ENCODE peak calls at places on chromosomes 2 and 18, in eight cellular contexts. K is tibial nerve, X is fibroblast of lung, J is MM.1S, P is AG09319, G is colonic mucosa, D is foreskin fibroblast, W is lower lobe of right lung. Q is an unnamed sample.

GRCh38 chr2:43399515-43400245 is 173.3 kb upstream of the ZFP36L2 start:
- DNase-seq in K (no peak), X (peak), J (no peak), P (peak), G (no peak), D (peak), W (no peak), Q (no peak)

GRCh38 chr2:105324732-105325131 is 4.8 kb downstream of the TGFBRAP1 start:
- DNase-seq in K (no peak), X (peak), J (no peak), P (no peak), G (no peak), D (peak), W (no peak), Q (no peak)

GRCh38 chr2:142180820-142181533 is 50.2 kb upstream of the LRP1B start:
- DNase-seq in K (no peak), X (peak), J (no peak), P (no peak), G (no peak), D (no peak), W (no peak), Q (peak)

GRCh38 chr2:210917465-210917864 is 361.1 kb downstream of the CPS1 start:
- DNase-seq in K (no peak), X (no peak), J (no peak), P (no peak), G (no peak), D (no peak), W (no peak), Q (no peak)

GRCh38 chr2:60544059-60544458 is 9.4 kb downstream of the BCL11A start:
- DNase-seq in K (no peak), X (peak), J (no peak), P (no peak), G (no peak), D (no peak), W (no peak), Q (no peak)

GRCh38 chr2:218896501-218897393 is 16.1 kb downstream of the WNT10A start:
- DNase-seq in K (no peak), X (peak), J (peak), P (no peak), G (peak), D (no peak), W (no peak), Q (no peak)

GRCh38 chr2:43136862-43137261 is 89.5 kb downstream of the ZFP36L2 start:
- DNase-seq in K (no peak), X (no peak), J (no peak), P (no peak), G (no peak), D (no peak), W (no peak), Q (no peak)

GRCh38 chr2:45293182-45293581 is 283.9 kb upstream of the SIX2 start:
- DNase-seq in K (no peak), X (peak), J (no peak), P (no peak), G (no peak), D (peak), W (no peak), Q (no peak)

GRCh38 chr2:173815778-173816177 is 149.4 kb downstream of the SP3 start:
- DNase-seq in K (no peak), X (no peak), J (no peak), P (no peak), G (no peak), D (no peak), W (no peak), Q (no peak)

GRCh38 chr2:144671695-144672094 is 151.8 kb upstream of the ZEB2 start:
- DNase-seq in K (no peak), X (peak), J (no peak), P (no peak), G (no peak), D (no peak), W (peak), Q (no peak)

GRCh38 chr18:13811993-13812392 is 12.0 kb upstream of the MC5R start:
- DNase-seq in K (no peak), X (no peak), J (no peak), P (no peak), G (no peak), D (no peak), W (no peak), Q (no peak)
- TF ChIP-seq CTCF in K (no peak), X (no peak), J (peak), P (no peak), G (no peak), D (peak), W (no peak), Q (peak)

GRCh38 chr2:126971481-126972271 is 73.0 kb downstream of the TEX51 start:
- DNase-seq in K (peak), X (peak), J (peak), P (peak), G (peak), D (peak), W (peak), Q (peak)

GRCh38 chr2:126973745-126974144 is 75.1 kb downstream of the TEX51 start:
- DNase-seq in K (no peak), X (no peak), J (no peak), P (no peak), G (no peak), D (no peak), W (no peak), Q (no peak)

GRCh38 chr2:126970583-126970982 is 71.9 kb downstream of the TEX51 start:
- DNase-seq in K (no peak), X (no peak), J (no peak), P (no peak), G (no peak), D (no peak), W (no peak), Q (no peak)

GRCh38 chr2:126971162-126971480 is 72.4 kb downstream of the TEX51 start:
- DNase-seq in K (no peak), X (no peak), J (no peak), P (no peak), G (no peak), D (no peak), W (no peak), Q (no peak)

DNA sequence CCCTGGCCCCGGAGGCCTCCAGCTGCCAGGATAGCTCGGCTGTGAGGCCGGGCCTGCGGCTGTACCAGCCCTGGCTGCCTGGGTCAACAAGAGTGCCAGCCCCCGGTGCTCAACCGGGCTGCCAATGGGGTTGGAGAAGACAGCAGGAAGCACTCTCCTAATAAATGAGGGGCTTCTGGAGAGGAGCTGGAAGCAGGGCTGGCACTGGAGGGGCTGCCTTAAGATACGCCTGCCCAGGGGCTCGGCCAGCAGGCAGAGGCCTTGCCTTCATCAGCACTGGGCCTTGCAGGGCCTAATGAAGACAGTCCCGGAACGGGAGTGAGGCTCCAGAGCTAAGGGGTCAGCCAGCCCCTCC is 73.6 kb downstream of the TEX51 start:
- DNase-seq in K (no peak), X (no peak), J (no peak), P (no peak), G (no peak), D (no peak), W (no peak), Q (no peak)
- TF ChIP-seq CTCF in K (no peak), X (no peak), J (no peak), P (no peak), G (peak), D (no peak), W (peak), Q (peak)

DNA sequence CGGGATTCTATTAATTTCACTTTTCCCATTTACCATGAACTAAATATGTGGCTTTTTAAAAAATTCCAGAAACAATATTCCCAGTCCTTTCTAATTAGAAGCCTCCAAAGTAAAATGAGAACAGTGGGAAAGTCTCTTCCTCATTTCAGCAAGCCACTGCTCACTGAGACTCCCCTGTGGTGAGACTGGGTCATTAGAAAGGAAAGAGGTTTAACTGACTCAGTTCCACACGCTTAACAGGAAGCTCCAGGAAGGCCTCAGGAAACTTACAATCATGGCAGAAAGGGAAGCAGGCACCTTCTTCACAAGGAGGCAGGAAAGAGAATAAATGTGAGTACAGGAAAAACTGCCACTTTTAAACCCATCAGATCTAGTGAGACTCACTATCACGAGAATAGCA is 258.9 kb upstream of the CHAC2 start:
- DNase-seq in K (no peak), X (peak), J (no peak), P (no peak), G (no peak), D (no peak), W (no peak), Q (no peak)
- TF ChIP-seq CTCF in K (no peak), X (no peak), J (no peak), P (no peak), G (no peak), D (no peak), W (no peak), Q (no peak)

GRCh38 chr18:74082476-74083070 is 65.1 kb downstream of the FBXO15 start:
- DNase-seq in K (no peak), X (peak), J (peak), P (peak), G (peak), D (peak), W (no peak), Q (peak)
- TF ChIP-seq CTCF in K (peak), X (no peak), J (peak), P (peak), G (peak), D (peak), W (peak), Q (no peak)

DNA sequence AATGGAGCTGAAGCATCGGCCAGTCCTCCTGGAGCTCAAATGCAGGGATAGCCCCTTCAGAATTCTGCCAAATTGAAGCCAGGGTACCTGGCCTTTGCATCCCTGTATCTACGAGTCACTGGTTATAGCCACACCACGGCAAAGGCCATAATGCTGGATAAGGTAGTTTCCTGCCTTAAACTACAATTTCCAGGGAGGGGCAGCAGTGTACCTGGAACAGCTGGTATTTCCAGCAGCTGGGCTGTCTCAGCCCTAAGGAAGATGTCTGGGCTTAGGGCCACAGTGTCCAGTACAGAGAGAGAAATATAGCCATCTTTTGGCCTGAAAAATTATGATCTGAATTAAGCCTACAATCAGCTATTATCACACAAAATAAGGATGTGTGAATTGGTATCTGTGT is 180.3 kb downstream of the GCA start:
- DNase-seq in K (no peak), X (peak), J (no peak), P (no peak), G (no peak), D (no peak), W (no peak), Q (peak)
- TF ChIP-seq CTCF in K (no peak), X (no peak), J (no peak), P (no peak), G (no peak), D (no peak), W (no peak), Q (no peak)

GRCh38 chr2:156891609-156892008 is 365.9 kb upstream of the GALNT5 start:
- DNase-seq in K (no peak), X (no peak), J (no peak), P (no peak), G (no peak), D (no peak), W (no peak), Q (no peak)

GRCh38 chr2:156897548-156897947 is 360.0 kb upstream of the GALNT5 start:
- DNase-seq in K (no peak), X (no peak), J (no peak), P (no peak), G (no peak), D (no peak), W (no peak), Q (no peak)

GRCh38 chr2:156890498-156891148 is 366.9 kb upstream of the GALNT5 start:
- DNase-seq in K (no peak), X (no peak), J (no peak), P (no peak), G (no peak), D (no peak), W (no peak), Q (no peak)

GRCh38 chr2:156896294-156896693 is 361.2 kb upstream of the GALNT5 start:
- DNase-seq in K (no peak), X (peak), J (peak), P (no peak), G (no peak), D (peak), W (no peak), Q (no peak)

GRCh38 chr2:156892449-156893335 is 364.8 kb upstream of the GALNT5 start:
- DNase-seq in K (peak), X (peak), J (peak), P (no peak), G (no peak), D (peak), W (no peak), Q (no peak)
- TF ChIP-seq CTCF in K (peak), X (peak), J (peak), P (peak), G (peak), D (peak), W (peak), Q (peak)

DNA sequence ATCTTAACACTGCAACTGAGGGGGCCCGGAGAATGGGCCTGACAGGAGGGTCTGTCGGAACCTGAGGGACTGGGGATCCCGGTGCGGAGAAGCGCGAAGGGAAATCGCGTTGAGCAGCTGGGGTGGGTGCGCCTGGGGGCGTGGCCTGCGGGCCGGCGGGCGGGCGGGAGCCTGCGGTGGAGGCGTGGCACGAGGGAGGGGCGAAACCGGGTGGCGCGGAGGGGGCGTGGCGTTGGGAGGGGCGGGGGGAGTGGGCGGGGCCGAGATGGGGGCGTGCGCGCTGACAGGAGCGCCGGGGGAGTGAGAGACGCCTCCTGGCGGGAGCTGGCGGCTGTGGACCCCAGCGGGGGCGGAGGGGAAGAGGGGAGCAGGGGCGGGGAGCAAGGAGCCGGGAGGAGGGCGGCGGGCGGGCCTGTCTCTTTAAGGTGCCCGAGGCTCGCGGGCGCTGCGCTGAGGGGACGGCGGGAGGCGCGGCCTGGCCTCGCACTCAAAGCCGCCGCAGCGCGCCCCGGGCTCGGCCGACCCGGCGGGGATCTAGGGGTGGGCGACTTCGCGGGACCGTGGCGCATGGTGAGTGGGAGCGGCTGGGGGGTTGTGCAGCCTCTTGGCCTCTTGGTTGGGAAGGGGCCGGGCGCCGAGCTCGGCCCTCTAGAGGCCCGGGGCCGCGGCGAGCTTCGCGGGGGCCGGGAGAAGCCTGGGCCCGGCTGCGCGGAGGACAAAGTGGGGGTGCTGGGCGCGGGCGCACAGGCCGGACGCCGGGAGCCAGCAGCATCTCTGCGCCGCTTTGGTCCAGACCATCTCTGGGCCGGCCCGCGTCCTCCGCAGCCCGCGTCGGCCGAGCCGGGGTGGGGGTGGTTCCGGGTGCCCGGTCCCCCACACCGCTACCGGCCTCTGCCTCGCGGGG is at the start of gene TWSG1:
- DNase-seq in K (peak), X (peak), J (peak), P (peak), G (peak), D (peak), W (peak), Q (peak)
- TF ChIP-seq CTCF in K (peak), X (peak), J (peak), P (peak), G (peak), D (no peak), W (peak), Q (peak)

GRCh38 chr2:20868377-20868776 is 45.5 kb upstream of the LDAH start:
- DNase-seq in K (no peak), X (no peak), J (peak), P (no peak), G (no peak), D (no peak), W (no peak), Q (no peak)
- TF ChIP-seq CTCF in K (no peak), X (no peak), J (peak), P (no peak), G (no peak), D (no peak), W (no peak), Q (no peak)

GRCh38 chr18:71221405-71221804 is 932.6 kb downstream of the SOCS6 start:
- DNase-seq in K (no peak), X (no peak), J (no peak), P (no peak), G (no peak), D (no peak), W (no peak), Q (no peak)

GRCh38 chr18:71223487-71223886 is 934.6 kb downstream of the SOCS6 start:
- DNase-seq in K (no peak), X (no peak), J (no peak), P (no peak), G (no peak), D (no peak), W (no peak), Q (no peak)
- TF ChIP-seq CTCF in K (no peak), X (no peak), J (no peak), P (no peak), G (no peak), D (no peak), W (no peak), Q (no peak)

GRCh38 chr2:120680136-120680761 is 55.4 kb upstream of the GLI2 start:
- DNase-seq in K (peak), X (peak), J (peak), P (peak), G (peak), D (peak), W (peak), Q (peak)
- TF ChIP-seq CTCF in K (peak), X (peak), J (peak), P (peak), G (peak), D (peak), W (peak), Q (peak)